ENCODE peak calls at places on chromosomes 5 and 9, in seven cellular contexts. W, B, P, V, S, L and T are unnamed samples.

GRCh38 chr9:9791621-9792020 is 821.2 kb downstream of the PTPRD start:
- DNase-seq in S (no peak), L (no peak), V (no peak), B (peak; percentile 23), P (no peak), W (no peak), T (no peak)

GRCh38 chr9:70852711-70853240 is 268.6 kb downstream of the TRPM3 start:
- DNase-seq in V (no peak), P (no peak), S (no peak), B (no peak), L (no peak), W (no peak), T (no peak)

GRCh38 chr9:12880406-12881016 is 105.7 kb downstream of the LURAP1L start:
- DNase-seq in V (no peak), B (no peak), S (no peak), L (no peak), P (no peak), W (no peak), T (no peak)

GRCh38 chr9:110284211-110284849 is 28.0 kb upstream of the TXN start:
- DNase-seq in P (no peak), S (no peak), V (no peak), W (no peak), B (no peak), L (no peak), T (no peak)

GRCh38 chr5:169131944-169132343 is 169.0 kb downstream of the SLIT3 start:
- DNase-seq in B (no peak), W (no peak), L (no peak), V (no peak), P (no peak), S (no peak), T (no peak)

GRCh38 chr5:170411100-170411499 is 21.9 kb upstream of the KCNMB1 start:
- DNase-seq in W (no peak), S (peak; percentile 35), P (no peak), V (no peak), B (no peak), L (no peak), T (no peak)

GRCh38 chr9:110875275-110875674 is 163.0 kb downstream of the LPAR1 start:
- DNase-seq in S (no peak), L (no peak), V (no peak), B (peak; percentile 87), W (no peak), P (peak; percentile 69), T (no peak)

GRCh38 chr5:148237795-148238194 is 530 bp upstream of the MARCOL start:
- DNase-seq in L (no peak), W (no peak), B (no peak), V (no peak), S (no peak), P (no peak), T (no peak)

GRCh38 chr5:72648511-72648910 is 141.3 kb upstream of the ZNF366 start:
- DNase-seq in P (no peak), B (no peak), S (no peak), W (no peak), V (no peak), L (no peak), T (no peak)

GRCh38 chr5:72651779-72652178 is 144.6 kb upstream of the ZNF366 start:
- DNase-seq in P (no peak), W (no peak), S (no peak), B (no peak), V (no peak), L (no peak), T (no peak)

GRCh38 chr5:72647806-72648205 is 140.6 kb upstream of the ZNF366 start:
- DNase-seq in S (no peak), V (no peak), L (no peak), B (no peak), W (no peak), P (no peak), T (no peak)

GRCh38 chr5:72651109-72651508 is 143.9 kb upstream of the ZNF366 start:
- DNase-seq in V (no peak), B (no peak), P (no peak), L (no peak), S (no peak), W (no peak), T (no peak)

GRCh38 chr5:72649449-72649848 is 142.2 kb upstream of the ZNF366 start:
- DNase-seq in P (no peak), S (peak; percentile 22), W (no peak), B (no peak), L (no peak), V (no peak), T (no peak)
- TF ChIP-seq POLR2AphosphoS5 in P (no peak), S (no peak), W (no peak), B (no peak), L (no peak), V (no peak), T (no peak)

DNA sequence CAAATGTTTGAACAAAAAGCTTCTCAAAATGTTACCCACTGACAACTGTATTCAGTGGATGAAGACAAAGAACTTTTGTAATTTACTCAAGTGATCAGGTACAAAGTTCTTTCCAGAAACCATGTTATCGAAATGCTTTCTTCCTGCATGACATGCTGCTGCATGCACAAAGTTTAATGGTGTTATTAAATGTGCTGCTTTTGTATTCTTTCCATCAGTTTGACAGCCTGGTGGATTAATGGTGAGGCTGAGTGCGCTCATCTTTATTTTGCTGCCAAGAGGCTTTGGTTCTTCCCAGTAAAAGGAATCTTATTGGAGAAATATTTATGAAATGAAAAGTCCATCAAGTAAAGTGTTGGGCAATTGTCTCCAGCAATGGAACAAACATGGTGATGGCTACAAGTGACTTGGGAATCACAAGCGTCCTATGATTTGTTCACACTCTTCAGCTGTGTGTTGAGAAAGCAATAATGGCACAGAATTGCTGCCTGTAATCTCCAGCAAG is 153.3 kb downstream of the HSD17B3 start:
- DNase-seq in B (no peak), V (no peak), W (peak; percentile 69), S (no peak), P (no peak), L (no peak), T (no peak)
- H3K4me1 ChIP-seq in B (no peaks in the 10 kb centered on the region), V (no peaks in the 10 kb centered on the region), W (peaks cover 6% of the 10 kb centered on the region), S (no peaks in the 10 kb centered on the region), P (no peaks in the 10 kb centered on the region), L (no peaks in the 10 kb centered on the region), T (peaks cover 13% of the 10 kb centered on the region)

GRCh38 chr9:125538092-125538473 is 168.9 kb downstream of the MAPKAP1 start:
- DNase-seq in L (no peak), V (peak; percentile 74), P (no peak), S (no peak), B (no peak), W (peak; percentile 79), T (no peak)
- TF ChIP-seq POLR2AphosphoS5 in L (peak; percentile 37), V (peak; percentile 63), P (no peak), S (no peak), B (no peak), W (peak; percentile 83), T (peak; percentile 83)

GRCh38 chr5:17399931-17400330 is 98.1 kb upstream of the TAF11L2 start:
- DNase-seq in L (no peak), V (no peak), P (no peak), B (no peak), W (no peak), S (no peak), T (no peak)
- H3K4me1 ChIP-seq in L (no peaks in the 10 kb centered on the region), V (no peaks in the 10 kb centered on the region), P (peaks cover 22% of the 10 kb centered on the region), B (peaks cover 49% of the 10 kb centered on the region), W (peaks cover 7% of the 10 kb centered on the region), S (peaks cover 13% of the 10 kb centered on the region), T (peaks cover 11% of the 10 kb centered on the region)

GRCh38 chr9:128689293-128689770 is 310 bp downstream of the SET start:
- DNase-seq in P (no peak), V (no peak), S (no peak), L (no peak), W (peak; percentile 37), B (no peak), T (no peak)

GRCh38 chr9:128688501-128689292 is at the start of gene SET:
- DNase-seq in B (peak; percentile 97), L (peak; percentile 88), V (peak; percentile 77), S (peak; percentile 99), P (peak; percentile 92), W (peak; percentile 93), T (no peak)

GRCh38 chr9:128687453-128687852 is 1.6 kb upstream of the SET start:
- DNase-seq in P (no peak), S (no peak), W (no peak), L (no peak), B (no peak), V (no peak), T (no peak)

GRCh38 chr9:128690684-128691034 is 1.6 kb downstream of the SET start:
- DNase-seq in B (no peak), W (no peak), V (no peak), L (no peak), S (no peak), P (no peak), T (no peak)

GRCh38 chr9:128689820-128690683 is 1.0 kb downstream of the SET start:
- DNase-seq in S (peak; percentile 90), V (no peak), P (no peak), W (peak; percentile 38), L (no peak), B (peak; percentile 76), T (no peak)
- TF ChIP-seq POLR2AphosphoS5 in S (no peak), V (no peak), P (peak; percentile 59), W (no peak), L (no peak), B (peak; percentile 20), T (no peak)

GRCh38 chr5:113034182-113034773 is 57.7 kb downstream of the DCP2 start:
- DNase-seq in W (no peak), S (no peak), V (no peak), P (no peak), L (no peak), B (peak; percentile 24), T (no peak)
- H3K4me1 ChIP-seq in W (no peaks in the 10 kb centered on the region), S (peaks cover 8% of the 10 kb centered on the region), V (no peaks in the 10 kb centered on the region), P (peaks cover 17% of the 10 kb centered on the region), L (no peaks in the 10 kb centered on the region), B (peaks cover 33% of the 10 kb centered on the region), T (peaks cover 5% of the 10 kb centered on the region)

GRCh38 chr9:135745686-135746324 is 43.8 kb downstream of the KCNT1 start:
- DNase-seq in W (no peak), L (no peak), P (no peak), B (no peak), V (no peak), S (no peak), T (no peak)
- TF ChIP-seq POLR2AphosphoS5 in W (no peak), L (no peak), P (no peak), B (no peak), V (no peak), S (no peak), T (no peak)

GRCh38 chr9:89413963-89414638 is 83.8 kb downstream of the SEMA4D start:
- DNase-seq in L (no peak), P (no peak), S (no peak), V (no peak), W (no peak), B (no peak), T (no peak)
- H3K4me1 ChIP-seq in L (no peaks in the 10 kb centered on the region), P (peaks cover 24% of the 10 kb centered on the region), S (no peaks in the 10 kb centered on the region), V (no peaks in the 10 kb centered on the region), W (no peaks in the 10 kb centered on the region), B (peaks cover 30% of the 10 kb centered on the region), T (no peaks in the 10 kb centered on the region)